ENCODE peak calls at places on chromosomes 16 and 17, in nine cellular contexts. R is H54; F is activated T-cell treated with anti-CD3 and anti-CD28 coated beads, Interleukin-2, amount 50 U/mL, for 4 hours; J is HL-60; X is GM20000; Y is GM03348; U is naive thymus-derived CD8-positive, alpha-beta T cell; M is colonic mucosa; S is choroid plexus epithelial cell. A is an unnamed sample.

GRCh38 chr17:57808882-57809281 is 41.0 kb downstream of the MRPS23 start:
- DNase-seq in R (no peak), S (no peak), M (no peak), Y (no peak), J (no peak), X (no peak), F (no peak), U (no peak), A (no peak)

GRCh38 chr16:4682616-4683254 is 10.6 kb upstream of the NUDT16L1 start:
- DNase-seq in F (no peak), S (peak), J (peak), R (no peak), M (no peak), U (peak), X (no peak), Y (no peak), A (peak)

GRCh38 chr17:61399131-61400057 is at the start of gene TBX2:
- DNase-seq in R (peak), Y (peak), F (no peak), U (no peak), J (no peak), M (peak), S (peak), X (peak), A (no peak)

GRCh38 chr17:41880130-41880529 is 14.9 kb upstream of the KLHL11 start:
- DNase-seq in F (no peak), X (no peak), R (no peak), J (no peak), U (no peak), S (no peak), Y (no peak), M (no peak), A (no peak)

GRCh38 chr17:40598928-40599627 is 33.8 kb upstream of the CCR7 start:
- DNase-seq in J (no peak), S (peak), U (peak), M (no peak), Y (no peak), X (peak), R (no peak), F (peak), A (peak)

GRCh38 chr16:84141143-84141670 is 3.8 kb downstream of the HSDL1 start:
- DNase-seq in M (no peak), Y (no peak), X (no peak), R (no peak), U (peak), J (no peak), F (no peak), S (no peak), A (peak)

GRCh38 chr16:89573826-89574680 is 1.5 kb upstream of the CPNE7 start:
- DNase-seq in Y (no peak), R (no peak), F (no peak), J (no peak), M (no peak), U (no peak), X (no peak), S (no peak), A (no peak)

GRCh38 chr16:9225527-9226316 is 134.3 kb downstream of the HAPSTR1 start:
- DNase-seq in F (no peak), J (peak), M (no peak), R (peak), Y (no peak), U (no peak), S (no peak), X (peak), A (no peak)

GRCh38 chr17:39950871-39951348 is 11.9 kb upstream of the GSDMA start:
- DNase-seq in J (no peak), X (no peak), S (peak), M (no peak), F (no peak), Y (no peak), R (no peak), U (no peak), A (no peak)

GRCh38 chr17:42898147-42898807 is 2.3 kb upstream of the G6PC1 start:
- DNase-seq in J (no peak), X (no peak), U (no peak), S (no peak), M (no peak), Y (no peak), R (no peak), F (no peak), A (no peak)

GRCh38 chr17:79168486-79169055 is 93.9 kb downstream of the ENGASE start:
- DNase-seq in Y (no peak), R (no peak), U (no peak), X (no peak), F (no peak), S (no peak), J (no peak), M (no peak), A (no peak)

GRCh38 chr16:57413733-57414132 is 9.2 kb downstream of the CCL17 start:
- DNase-seq in Y (no peak), S (no peak), U (no peak), X (no peak), F (no peak), J (no peak), M (no peak), R (no peak), A (no peak)

GRCh38 chr17:65222216-65222738 is 85.1 kb downstream of the RGS9 start:
- DNase-seq in S (no peak), U (no peak), Y (peak), R (peak), X (no peak), F (no peak), M (no peak), J (no peak), A (no peak)

GRCh38 chr16:72530434-72530833 is 358.5 kb upstream of the PMFBP1 start:
- DNase-seq in Y (peak), J (peak), F (no peak), M (no peak), X (peak), U (no peak), S (peak), R (peak), A (no peak)

A was measured in activated CD8-positive, alpha-beta T cell treated with anti-CD3 and anti-CD28 coated beads, Interleukin-2, amount 10 ng/mL, durations not matched to agents 7 days and 5 days.